ENCODE peak calls at places on chromosomes 7 and 10, in four cellular contexts. U is NAMALWA, Y is hypothalamus, J is HTR-8/SVneo. Q is an unnamed sample.

GRCh38 chr10:117747636-117748035 is 205.1 kb downstream of the EMX2 start:
- DNase-seq in U (no peak), Y (no peak), J (no peak), Q (no peak)

GRCh38 chr7:44080118-44080517 is 2.2 kb downstream of the POLM start:
- DNase-seq in U (no peak), Y (no peak), J (no peak), Q (no peak)

GRCh38 chr7:113730309-113730955 is 188.4 kb downstream of the PPP1R3A start:
- DNase-seq in U (no peak), Y (no peak), J (no peak), Q (no peak)

GRCh38 chr10:72334196-72334831 is 20.4 kb downstream of the DNAJB12 start:
- DNase-seq in U (no peak), Y (peak), J (no peak), Q (no peak)

GRCh38 chr10:69045441-69046300 is 42.2 kb upstream of the SRGN start:
- DNase-seq in U (no peak), Y (no peak), J (no peak), Q (no peak)

GRCh38 chr10:87550741-87551140 is 46.0 kb downstream of the MINPP1 start:
- DNase-seq in U (no peak), Y (no peak), J (no peak), Q (no peak)

GRCh38 chr10:114313139-114313538 is 74.1 kb downstream of the VWA2 start:
- DNase-seq in U (no peak), Y (no peak), J (no peak), Q (no peak)

GRCh38 chr10:15808204-15808797 is 52.0 kb downstream of the MINDY3 start:
- DNase-seq in U (no peak), Y (no peak), J (no peak), Q (no peak)

GRCh38 chr7:42931447-42931833 is 534 bp downstream of the PSMA2 start:
- DNase-seq in U (peak), Y (no peak), J (no peak), Q (no peak)

GRCh38 chr10:133308431-133309110 is at the start of the genes TUBGCP2 and ZNF511:
- DNase-seq in U (peak), Y (peak), J (peak), Q (peak)

GRCh38 chr10:34078798-34079470 is 736.2 kb downstream of the PARD3 start:
- DNase-seq in U (no peak), Y (no peak), J (no peak), Q (peak)

GRCh38 chr7:135420786-135421185 is 89.1 kb downstream of the CNOT4 start:
- DNase-seq in U (no peak), Y (no peak), J (no peak), Q (no peak)

GRCh38 chr10:3659518-3659917 is 125.5 kb downstream of the KLF6 start:
- DNase-seq in U (no peak), Y (no peak), J (no peak), Q (no peak)

GRCh38 chr7:70000747-70001348 is 402.6 kb downstream of the AUTS2 start:
- DNase-seq in U (no peak), Y (no peak), J (no peak), Q (no peak)

GRCh38 chr7:147829021-147829420 is 761.5 kb upstream of the C7orf33 start:
- DNase-seq in U (no peak), Y (no peak), J (no peak), Q (no peak)

GRCh38 chr10:132880148-132880981 is 62.0 kb downstream of the CFAP46 start:
- DNase-seq in U (no peak), Y (no peak), J (no peak), Q (no peak)

GRCh38 chr10:122068844-122069243 is 79.9 kb downstream of the TACC2 start:
- DNase-seq in U (no peak), Y (no peak), J (no peak), Q (no peak)

GRCh38 chr10:2908851-2909630 is 158.3 kb upstream of the PFKP start:
- DNase-seq in U (no peak), Y (no peak), J (no peak), Q (no peak)

GRCh38 chr7:50330254-50330653 is 25.7 kb downstream of the IKZF1 start:
- DNase-seq in U (peak), Y (no peak), J (no peak), Q (no peak)

GRCh38 chr10:48306265-48306869 is at the start of gene MAPK8:
- DNase-seq in U (peak), Y (peak), J (peak), Q (peak)

GRCh38 chr7:134873253-134873652 is 93.8 kb downstream of the CALD1 start:
- DNase-seq in U (no peak), Y (no peak), J (no peak), Q (no peak)

GRCh38 chr7:76191783-76192240 is 9.9 kb upstream of the SRRM3 start:
- DNase-seq in U (peak), Y (no peak), J (peak), Q (no peak)

GRCh38 chr7:47587389-47587788 is 5.5 kb upstream of the TNS3 start:
- DNase-seq in U (no peak), Y (no peak), J (no peak), Q (no peak)

GRCh38 chr7:117011419-117012260 is 58.3 kb downstream of the ST7 start:
- DNase-seq in U (no peak), Y (no peak), J (no peak), Q (no peak)

GRCh38 chr10:6669269-6669859 is 89.3 kb upstream of the PRKCQ start:
- DNase-seq in U (peak), Y (no peak), J (peak), Q (no peak)

GRCh38 chr7:8881916-8882315 is 448.5 kb downstream of the NXPH1 start:
- DNase-seq in U (no peak), Y (no peak), J (no peak), Q (no peak)

GRCh38 chr10:1620803-1621202 is 116.5 kb downstream of the ADARB2 start:
- DNase-seq in U (no peak), Y (no peak), J (no peak), Q (no peak)

GRCh38 chr7:135100856-135101255 is 47.0 kb upstream of the TMEM140 start:
- DNase-seq in U (no peak), Y (no peak), J (no peak), Q (no peak)

GRCh38 chr10:78436706-78437406 is 403.2 kb downstream of the RPS24 start:
- DNase-seq in U (no peak), Y (no peak), J (no peak), Q (no peak)

GRCh38 chr10:102412293-102412692 is 6.3 kb downstream of the PSD start:
- DNase-seq in U (no peak), Y (no peak), J (no peak), Q (no peak)

Q was measured in heart right ventricle.